ENCODE peak calls at places on chromosomes 11 and 22, in eight cellular contexts. U is cardiac muscle cell, X is pancreas, J is kidney, S is GM23248, Z is DND-41, M is stomach, E is upper lobe of left lung. Y is an unnamed sample.

GRCh38 chr22:31088233-31088986 is 7.3 kb downstream of the SMTN start:
- DNase-seq in J (no peak), S (no peak), X (no peak), U (no peak), Z (no peak), M (no peak), E (no peak), Y (no peak)

GRCh38 chr11:11849127-11849746 is 7.5 kb downstream of the USP47 start:
- DNase-seq in J (no peak), S (peak; percentile 73), X (peak; percentile 71), M (peak; percentile 63), E (peak; percentile 72), U (peak; percentile 84), Z (peak; percentile 62), Y (peak; percentile 29)

GRCh38 chr11:84922212-84922805 is 704.8 kb downstream of the DLG2 start:
- DNase-seq in S (peak; percentile 32), M (no peak), U (no peak), J (no peak), E (no peak), X (no peak), Z (no peak), Y (no peak)

GRCh38 chr11:35618497-35619029 is 303 bp downstream of the FJX1 start:
- DNase-seq in Z (no peak), U (peak; percentile 56), E (no peak), M (no peak), S (peak; percentile 84), X (peak; percentile 47), J (no peak), Y (no peak)

GRCh38 chr11:28878025-28878424 is 769.8 kb downstream of the METTL15 start:
- DNase-seq in Z (no peak), M (no peak), E (no peak), X (no peak), S (peak; percentile 45), J (no peak), U (peak; percentile 7), Y (no peak)

GRCh38 chr11:103322861-103323260 is 213.6 kb downstream of the DYNC2H1 start:
- DNase-seq in M (no peak), Z (no peak), U (peak; percentile 30), E (no peak), S (no peak), J (no peak), X (no peak), Y (no peak)

GRCh38 chr11:116776522-116776984 is 3.8 kb upstream of the BUD13 start:
- DNase-seq in Z (no peak), E (no peak), S (no peak), X (no peak), M (no peak), U (no peak), J (no peak), Y (no peak)

GRCh38 chr11:31959711-31960110 is 131.2 kb upstream of the RCN1 start:
- DNase-seq in S (peak; percentile 64), U (no peak), M (no peak), Z (no peak), J (no peak), X (no peak), E (no peak), Y (no peak)

GRCh38 chr22:46896568-46897245 is 134.3 kb downstream of the TBC1D22A start:
- DNase-seq in U (no peak), E (no peak), Z (no peak), M (no peak), X (no peak), S (no peak), J (peak; percentile 25), Y (no peak)

GRCh38 chr11:62553839-62554361 is 7.3 kb upstream of the AHNAK start:
- DNase-seq in M (no peak), E (no peak), U (no peak), S (peak; percentile 97), X (no peak), J (no peak), Z (no peak), Y (no peak)

GRCh38 chr22:45511847-45512261 is 9.2 kb downstream of the FBLN1 start:
- DNase-seq in Z (no peak), S (peak; percentile 95), E (no peak), X (peak; percentile 24), M (peak; percentile 43), U (peak; percentile 93), J (peak; percentile 90), Y (no peak)

GRCh38 chr22:43637267-43637666 is 174.8 kb downstream of the EFCAB6 start:
- DNase-seq in E (no peak), Z (no peak), M (no peak), J (no peak), S (no peak), U (no peak), X (no peak), Y (no peak)

GRCh38 chr11:111303476-111303875 is 5.1 kb downstream of the POU2AF3 start:
- DNase-seq in E (peak; percentile 72), J (no peak), M (peak; percentile 77), U (peak; percentile 9), Z (no peak), S (peak; percentile 23), X (peak; percentile 63), Y (no peak)

GRCh38 chr11:117738246-117738957 is 58.6 kb downstream of the DSCAML1 start:
- DNase-seq in U (no peak), Z (no peak), X (no peak), E (no peak), S (no peak), J (no peak), M (no peak), Y (no peak)

GRCh38 chr22:31611065-31611760 is 50.8 kb downstream of the PISD start:
- DNase-seq in Z (no peak), U (peak; percentile 70), S (no peak), X (peak; percentile 18), M (no peak), J (peak; percentile 76), E (no peak), Y (no peak)

GRCh38 chr11:9039863-9040262 is 36.1 kb upstream of the NRIP3 start:
- DNase-seq in E (no peak), X (no peak), S (no peak), M (no peak), Z (no peak), J (no peak), U (no peak), Y (no peak)

GRCh38 chr22:44543781-44544181 is 45.7 kb upstream of the RTL6 start:
- DNase-seq in S (peak; percentile 61), J (no peak), M (no peak), Z (no peak), E (no peak), X (no peak), U (peak; percentile 39), Y (no peak)

GRCh38 chr22:33921576-33922181 is 1.4 kb upstream of the LARGE1 start:
- DNase-seq in E (peak; percentile 63), X (peak; percentile 51), Z (no peak), M (peak; percentile 64), J (peak; percentile 91), S (peak; percentile 76), U (peak; percentile 60), Y (no peak)

GRCh38 chr11:119322921-119323531 is 6.1 kb upstream of the MCAM start:
- DNase-seq in U (no peak), S (no peak), J (no peak), E (no peak), M (no peak), Z (no peak), X (no peak), Y (no peak)
- H3K4me1 ChIP-seq in U (peaks cover 44% of the 10 kb centered on the region), S (peaks cover 26% of the 10 kb centered on the region), J (peaks cover 11% of the 10 kb centered on the region), E (peaks cover 46% of the 10 kb centered on the region), M (peaks cover 39% of the 10 kb centered on the region), Z (peaks cover 12% of the 10 kb centered on the region), X (no peaks in the 10 kb centered on the region), Y (peaks cover 30% of the 10 kb centered on the region)

GRCh38 chr22:18068381-18068988 is 9.3 kb upstream of the PEX26 start:
- DNase-seq in S (peak; percentile 71), M (no peak), E (no peak), Z (no peak), U (no peak), J (no peak), X (no peak), Y (no peak)
- H3K4me1 ChIP-seq in S (peaks cover 16% of the 10 kb centered on the region), M (no peaks in the 10 kb centered on the region), E (no peaks in the 10 kb centered on the region), Z (no peaks in the 10 kb centered on the region), U (peaks cover 3% of the 10 kb centered on the region), J (peaks cover 7% of the 10 kb centered on the region), X (no peaks in the 10 kb centered on the region), Y (no peaks in the 10 kb centered on the region)

DNA sequence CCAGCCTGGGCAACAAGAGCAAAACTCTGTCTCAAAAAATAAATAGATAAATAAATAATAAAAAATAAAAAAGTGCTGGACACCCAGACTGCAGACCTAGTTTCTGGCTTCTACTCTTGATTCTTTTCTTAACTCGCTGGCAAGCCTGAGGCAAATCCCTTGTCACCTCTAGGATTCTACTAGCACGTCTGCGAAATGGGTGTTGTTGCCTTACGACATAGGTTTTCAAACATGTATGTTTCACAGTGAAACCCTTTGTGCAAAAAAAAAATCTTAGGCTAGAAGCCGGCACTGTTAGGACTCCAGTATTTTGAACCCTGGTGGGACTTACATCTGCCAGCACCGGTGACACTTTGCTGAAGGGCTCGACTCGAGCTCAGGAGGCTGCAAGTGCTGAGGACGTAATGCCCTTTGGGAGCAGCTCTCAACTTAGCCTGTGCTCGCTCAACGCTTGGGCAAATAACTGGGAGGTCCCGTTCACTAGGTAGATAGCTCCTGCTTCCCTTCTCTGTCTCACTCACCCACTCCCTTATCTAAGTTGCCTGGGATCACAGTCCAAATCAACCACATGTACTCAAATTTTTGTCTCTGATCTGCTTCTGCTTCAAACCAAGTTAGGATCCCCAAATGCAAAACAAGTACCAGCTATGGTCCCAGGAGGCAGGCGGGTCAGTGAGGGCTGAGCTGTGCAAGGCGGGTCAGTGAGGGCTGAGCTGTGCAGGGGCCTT is 34.7 kb upstream of the MYH9 start:
- DNase-seq in Z (no peak), U (no peak), X (no peak), S (no peak), J (no peak), M (no peak), E (no peak), Y (no peak)
- H3K4me1 ChIP-seq in Z (peaks cover 11% of the 10 kb centered on the region), U (peaks cover 27% of the 10 kb centered on the region), X (no peaks in the 10 kb centered on the region), S (peaks cover 16% of the 10 kb centered on the region), J (peaks cover 2% of the 10 kb centered on the region), M (peaks cover 34% of the 10 kb centered on the region), E (peaks cover 52% of the 10 kb centered on the region), Y (peaks cover 5% of the 10 kb centered on the region)

DNA sequence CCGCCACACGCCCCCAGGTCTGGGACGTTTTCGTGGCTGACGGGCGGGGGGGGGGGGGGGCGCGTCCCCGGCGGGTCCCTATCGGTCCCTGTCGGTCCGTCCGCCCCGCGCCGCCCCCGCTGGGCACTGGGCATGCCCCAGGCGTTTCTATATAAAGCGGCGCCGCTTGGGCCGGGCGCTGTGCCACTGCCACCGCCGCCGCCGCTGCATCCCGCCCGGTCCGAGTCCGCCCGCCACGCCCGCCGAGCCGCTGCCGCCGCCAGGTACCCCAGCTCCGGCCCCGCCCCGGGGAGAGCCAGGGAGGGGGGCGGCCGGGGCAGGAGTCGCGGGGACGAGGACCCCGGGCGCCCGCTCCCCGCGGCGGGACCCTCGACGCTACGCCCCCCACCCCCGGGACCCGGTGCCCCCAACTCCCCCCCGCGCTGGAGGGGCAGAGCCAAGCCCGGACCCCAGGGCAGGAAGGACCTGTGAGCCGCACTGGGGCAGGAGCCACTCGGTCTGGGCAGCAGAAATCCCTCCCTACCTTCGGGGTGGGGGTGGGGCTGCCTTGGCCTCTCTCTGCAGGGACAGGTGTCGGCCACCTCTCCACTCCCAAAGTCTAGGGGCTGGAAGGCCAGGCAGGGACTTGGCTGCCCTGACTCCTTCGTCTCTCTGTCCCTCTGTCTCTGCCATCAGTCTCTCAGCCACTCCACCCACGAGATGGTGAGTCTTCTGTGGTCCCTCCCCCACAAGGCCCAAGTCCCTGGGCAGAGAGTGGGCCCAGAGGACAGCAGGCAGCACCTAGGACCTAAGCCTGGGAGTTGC is at the start of gene CARNS1:
- DNase-seq in U (no peak), M (no peak), S (peak; percentile 40), E (no peak), J (no peak), X (peak; percentile 46), Z (no peak), Y (no peak)
- H3K4me1 ChIP-seq in U (peaks cover 7% of the 10 kb centered on the region), M (peaks cover 67% of the 10 kb centered on the region), S (no peaks in the 10 kb centered on the region), E (peaks cover 57% of the 10 kb centered on the region), J (peaks cover 26% of the 10 kb centered on the region), X (peaks cover 14% of the 10 kb centered on the region), Z (peaks cover 75% of the 10 kb centered on the region), Y (peaks cover 88% of the 10 kb centered on the region)